ENCODE peak calls at places on chromosomes 16 and 17, in six cellular contexts. Q, Z, W, U, D and J are unnamed samples.
A peak's percentile ranks its signal among the peaks of the same experiment; 100 is the strongest.

GRCh38 chr17:19546289-19547065 is 12.8 kb downstream of the SLC47A1 start:
- DNase-seq in W (no peak), U (no peak), D (no peak), Z (no peak), Q (peak; percentile 23), J (no peak)

GRCh38 chr17:81553018-81553615 is 964 bp upstream of the FAAP100 start:
- DNase-seq in Z (peak; percentile 85), U (peak; percentile 75), D (no peak), Q (peak; percentile 76), W (peak; percentile 74), J (peak; percentile 73)

GRCh38 chr16:84193480-84193879 is 2.5 kb downstream of the ADAD2 start:
- DNase-seq in W (no peak), Q (no peak), U (no peak), D (no peak), Z (no peak), J (no peak)

GRCh38 chr16:4392382-4393242 is 21.0 kb downstream of the VASN start:
- DNase-seq in W (peak; percentile 93), D (no peak), Q (peak; percentile 81), U (peak; percentile 66), Z (no peak), J (no peak)

GRCh38 chr16:23505942-23506605 is 4.2 kb downstream of the GGA2 start:
- DNase-seq in D (no peak), W (no peak), U (no peak), Z (no peak), Q (no peak), J (no peak)

GRCh38 chr16:24685539-24686432 is 43.7 kb upstream of the TNRC6A start:
- DNase-seq in Z (no peak), U (peak; percentile 90), W (peak; percentile 83), Q (peak; percentile 47), D (peak; percentile 66), J (peak; percentile 42)

GRCh38 chr17:1769826-1770477 is 8.1 kb downstream of the SERPINF1 start:
- DNase-seq in D (no peak), Q (peak; percentile 65), W (no peak), Z (no peak), U (no peak), J (peak; percentile 33)

GRCh38 chr17:80769936-80770625 is 221.6 kb upstream of the CHMP6 start:
- DNase-seq in U (no peak), W (no peak), Q (no peak), D (no peak), Z (no peak), J (no peak)

GRCh38 chr16:66275795-66276428 is 90.6 kb upstream of the CDH5 start:
- DNase-seq in Z (peak; percentile 74), Q (peak; percentile 69), W (peak; percentile 71), D (no peak), U (peak; percentile 87), J (no peak)

GRCh38 chr17:45197555-45198334 is 23.9 kb upstream of the FMNL1 start:
- DNase-seq in D (no peak), Q (peak; percentile 99), W (peak; percentile 83), U (peak; percentile 88), Z (peak; percentile 97), J (peak; percentile 98)

GRCh38 chr16:87436225-87437172 is 44.4 kb downstream of the MAP1LC3B start:
- DNase-seq in U (peak; percentile 63), Z (no peak), D (no peak), W (peak; percentile 34), Q (no peak), J (peak; percentile 61)

GRCh38 chr17:64240741-64241347 is 22.2 kb downstream of the TEX2 start:
- DNase-seq in W (peak; percentile 97), D (peak; percentile 97), U (peak; percentile 57), Q (no peak), Z (no peak), J (no peak)

GRCh38 chr17:74466111-74466784 is at the start of gene CD300A:
- DNase-seq in U (no peak), Z (no peak), D (no peak), Q (peak; percentile 43), W (no peak), J (no peak)

GRCh38 chr17:59387351-59388069 is 56.1 kb downstream of the YPEL2 start:
- DNase-seq in W (no peak), Q (no peak), Z (peak; percentile 46), U (no peak), D (no peak), J (peak; percentile 51)

GRCh38 chr16:78060295-78060694 is 37.9 kb downstream of the CLEC3A start:
- DNase-seq in D (no peak), W (no peak), Z (no peak), U (no peak), Q (no peak), J (no peak)

GRCh38 chr16:74480150-74481029 is 59.1 kb upstream of the CLEC18B start:
- DNase-seq in Z (no peak), D (peak; percentile 51), U (peak; percentile 31), Q (no peak), W (peak; percentile 60), J (no peak)

GRCh38 chr16:19245326-19245925 is 40.1 kb upstream of the CLEC19A start:
- DNase-seq in W (no peak), Q (peak; percentile 16), U (no peak), D (no peak), Z (peak; percentile 24), J (no peak)

GRCh38 chr17:79461041-79461440 is 149.8 kb downstream of the RBFOX3 start:
- DNase-seq in U (peak; percentile 1), Z (no peak), W (peak; percentile 34), Q (no peak), D (no peak), J (no peak)

GRCh38 chr17:74089869-74090464 is 113.5 kb upstream of the RPL38 start:
- DNase-seq in U (peak; percentile 49), W (peak; percentile 64), Z (peak; percentile 98), D (no peak), Q (peak; percentile 95), J (peak; percentile 71)

GRCh38 chr16:50323335-50324011 is 45.3 kb downstream of the BRD7 start:
- DNase-seq in Z (peak; percentile 79), Q (no peak), D (peak; percentile 9), U (peak; percentile 57), W (peak; percentile 66), J (no peak)

GRCh38 chr16:13923703-13924298 is 3.8 kb downstream of the ERCC4 start:
- DNase-seq in D (no peak), Z (no peak), W (peak; percentile 65), Q (no peak), U (peak; percentile 81), J (no peak)

GRCh38 chr16:3863587-3863986 is 16.9 kb downstream of the CREBBP start:
- DNase-seq in Z (no peak), W (no peak), D (no peak), Q (no peak), U (no peak), J (no peak)

GRCh38 chr17:66814026-66814425 is 20.9 kb upstream of the CACNG5 start:
- DNase-seq in Z (no peak), U (no peak), Q (no peak), W (no peak), D (no peak), J (no peak)

GRCh38 chr16:970379-970765 is 412 bp downstream of the LMF1 start:
- DNase-seq in Z (no peak), U (no peak), D (no peak), W (peak; percentile 9), Q (no peak), J (no peak)

GRCh38 chr17:50483266-50483665 is 4.6 kb downstream of the RSAD1 start:
- DNase-seq in Q (no peak), W (no peak), D (no peak), U (no peak), Z (no peak), J (no peak)

GRCh38 chr16:86661715-86662114 is 83.4 kb downstream of the FOXL1 start:
- DNase-seq in Q (no peak), U (peak; percentile 18), W (peak; percentile 22), Z (no peak), D (no peak), J (no peak)

GRCh38 chr17:4900231-4901107 is 1.1 kb downstream of the C17orf107 start:
- DNase-seq in U (no peak), D (no peak), Q (peak; percentile 83), W (no peak), Z (no peak), J (peak; percentile 60)

GRCh38 chr16:84465154-84465553 is 39.3 kb downstream of the MEAK7 start:
- DNase-seq in Q (no peak), Z (no peak), W (no peak), U (no peak), D (no peak), J (no peak)

GRCh38 chr17:32341141-32341856 is 674 bp downstream of the C17orf75 start:
- DNase-seq in U (no peak), Z (no peak), Q (no peak), W (no peak), D (no peak), J (no peak)
- TF ChIP-seq CTCF in U (peak; percentile 10), Z (peak; percentile 26), Q (peak; percentile 21), W (peak; percentile 32), D (peak; percentile 26), J (no peak)

GRCh38 chr16:57863434-57864160 is 61.3 kb upstream of the KIFC3 start:
- DNase-seq in U (peak; percentile 84), W (peak; percentile 81), Q (peak; percentile 64), D (peak; percentile 40), Z (peak; percentile 74), J (no peak)
- TF ChIP-seq CTCF in U (peak; percentile 75), W (peak; percentile 81), Q (no peak), D (peak; percentile 77), Z (peak; percentile 58), J (no peak)

DNA sequence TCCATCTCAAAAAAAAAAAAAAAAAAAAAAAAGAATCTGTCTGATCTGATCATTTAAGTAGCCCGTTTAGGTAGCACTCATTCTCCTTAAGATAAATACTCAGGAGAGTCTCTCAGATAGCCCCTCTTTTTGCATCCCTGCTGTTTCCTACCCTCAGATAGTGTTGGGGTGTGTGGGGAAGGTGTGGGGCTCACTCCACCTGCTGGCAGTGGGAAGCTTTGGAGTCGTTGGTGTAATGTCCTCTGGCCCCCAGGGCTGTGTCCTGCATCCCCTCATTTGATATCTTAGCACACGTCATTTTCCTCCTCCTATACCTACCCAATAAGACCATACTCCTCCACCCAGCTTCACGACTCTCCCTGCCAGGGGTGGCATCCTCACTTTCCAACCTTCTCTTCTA is 20.5 kb upstream of the MYH10 start:
- DNase-seq in Q (no peak), D (no peak), W (no peak), Z (no peak), U (no peak), J (no peak)
- TF ChIP-seq CTCF in Q (no peak), D (peak; percentile 13), W (no peak), Z (peak; percentile 25), U (no peak), J (no peak)

GRCh38 chr16:75860654-75861053 is 134.4 kb upstream of the CPHXL start:
- DNase-seq in W (no peak), D (no peak), Q (no peak), Z (peak; percentile 67), U (no peak), J (peak; percentile 35)
- TF ChIP-seq CTCF in W (no peak), D (no peak), Q (no peak), Z (no peak), U (no peak), J (no peak)

GRCh38 chr16:31474173-31474714 is 2.3 kb downstream of the TGFB1I1 start:
- DNase-seq in Q (no peak), D (peak; percentile 63), Z (no peak), W (peak; percentile 91), U (peak; percentile 59), J (no peak)
- TF ChIP-seq CTCF in Q (no peak), D (peak; percentile 21), Z (no peak), W (no peak), U (no peak), J (no peak)